ENCODE peak calls at places on chromosomes 1 and 21, in six cellular contexts. One of them, this sample, is unnamed.

GRCh38 chr1:58896211-58897183 is 112.7 kb upstream of the JUN start:
- DNase-seq in GOT3: no peak
- DNase-seq in effector memory CD4-positive, alpha-beta T cell: no peak
- DNase-seq in GM10248: no peak
- DNase-seq in K562: peak
- DNase-seq in NCI-H2107: no peak
- DNase-seq in this sample: no peak

GRCh38 chr1:235002706-235003300 is 125.8 kb downstream of the TOMM20 start:
- DNase-seq in GOT3: no peak
- DNase-seq in effector memory CD4-positive, alpha-beta T cell: no peak
- DNase-seq in GM10248: no peak
- DNase-seq in K562: no peak
- DNase-seq in NCI-H2107: no peak
- DNase-seq in this sample: no peak

GRCh38 chr1:209160230-209160629 is 423.3 kb upstream of the CAMK1G start:
- DNase-seq in GOT3: no peak
- DNase-seq in effector memory CD4-positive, alpha-beta T cell: no peak
- DNase-seq in GM10248: no peak
- DNase-seq in K562: no peak
- DNase-seq in NCI-H2107: no peak
- DNase-seq in this sample: no peak

GRCh38 chr1:170630977-170631376 is 33.0 kb upstream of the PRRX1 start:
- DNase-seq in GOT3: no peak
- DNase-seq in effector memory CD4-positive, alpha-beta T cell: no peak
- DNase-seq in GM10248: no peak
- DNase-seq in K562: no peak
- DNase-seq in NCI-H2107: no peak
- DNase-seq in this sample: no peak

GRCh38 chr1:10620776-10621175 is 146.0 kb downstream of the PEX14 start:
- DNase-seq in GOT3: no peak
- DNase-seq in effector memory CD4-positive, alpha-beta T cell: no peak
- DNase-seq in GM10248: no peak
- DNase-seq in K562: no peak
- DNase-seq in NCI-H2107: no peak
- DNase-seq in this sample: no peak

GRCh38 chr1:153939476-153939875 is 7.0 kb downstream of the DENND4B start:
- DNase-seq in GOT3: no peak
- DNase-seq in effector memory CD4-positive, alpha-beta T cell: no peak
- DNase-seq in GM10248: no peak
- DNase-seq in K562: no peak
- DNase-seq in NCI-H2107: no peak
- DNase-seq in this sample: no peak

GRCh38 chr1:1578371-1578940 is 3.8 kb upstream of the SSU72 start:
- DNase-seq in GOT3: no peak
- DNase-seq in effector memory CD4-positive, alpha-beta T cell: no peak
- DNase-seq in GM10248: no peak
- DNase-seq in K562: no peak
- DNase-seq in NCI-H2107: no peak
- DNase-seq in this sample: no peak

GRCh38 chr1:223776075-223776814 is 63.9 kb downstream of the CAPN2 start:
- DNase-seq in GOT3: no peak
- DNase-seq in effector memory CD4-positive, alpha-beta T cell: peak
- DNase-seq in GM10248: no peak
- DNase-seq in K562: peak
- DNase-seq in NCI-H2107: no peak
- DNase-seq in this sample: peak

GRCh38 chr21:39313042-39313456 is 383 bp downstream of the BRWD1 start:
- DNase-seq in GOT3: no peak
- DNase-seq in effector memory CD4-positive, alpha-beta T cell: peak
- DNase-seq in GM10248: no peak
- DNase-seq in K562: peak
- DNase-seq in NCI-H2107: no peak
- DNase-seq in this sample: no peak

GRCh38 chr1:160539896-160540858 is 17.1 kb upstream of the SLAMF6 start:
- DNase-seq in GOT3: no peak
- DNase-seq in effector memory CD4-positive, alpha-beta T cell: peak
- DNase-seq in GM10248: peak
- DNase-seq in K562: peak
- DNase-seq in NCI-H2107: peak
- DNase-seq in this sample: no peak

GRCh38 chr1:44361478-44361877 is 6.4 kb upstream of the ERI3 start:
- DNase-seq in GOT3: no peak
- DNase-seq in effector memory CD4-positive, alpha-beta T cell: no peak
- DNase-seq in GM10248: no peak
- DNase-seq in K562: peak
- DNase-seq in NCI-H2107: no peak
- DNase-seq in this sample: no peak

GRCh38 chr1:198619375-198620140 is 19.3 kb upstream of the PTPRC start:
- DNase-seq in GOT3: no peak
- DNase-seq in effector memory CD4-positive, alpha-beta T cell: no peak
- DNase-seq in GM10248: no peak
- DNase-seq in K562: no peak
- DNase-seq in NCI-H2107: no peak
- DNase-seq in this sample: no peak

This sample was measured in astrocyte of the spinal cord.